ENCODE peak calls at places on chromosomes 1 and 21, in seven cellular contexts. F is mammary epithelial cell, R is uterus, V is neural progenitor cell, B is fibroblast of lung, P is mucosa of descending colon, M is HFF-Myc. I is an unnamed sample.

GRCh38 chr1:9843576-9843945 is 19.8 kb upstream of the CLSTN1 start:
- DNase-seq in F (peak; percentile 68), R (no peak), V (no peak), B (no peak), P (peak; percentile 55), M (no peak), I (peak; percentile 74)

GRCh38 chr1:19356266-19356665 is 44.1 kb downstream of the SLC66A1 start:
- DNase-seq in F (no peak), R (no peak), V (no peak), B (no peak), P (no peak), M (no peak), I (no peak)

GRCh38 chr1:58909914-58910681 is 126.3 kb upstream of the JUN start:
- DNase-seq in F (no peak), R (no peak), V (no peak), B (no peak), P (no peak), M (no peak), I (no peak)

GRCh38 chr1:230679854-230680253 is 34.1 kb downstream of the AGT start:
- DNase-seq in F (no peak), R (no peak), V (no peak), B (peak; percentile 31), P (no peak), M (no peak), I (no peak)

GRCh38 chr1:2934642-2935081 is 86.6 kb upstream of the ACTRT2 start:
- DNase-seq in F (no peak), R (no peak), V (no peak), B (no peak), P (no peak), M (no peak), I (no peak)

GRCh38 chr1:33815061-33815460 is 48.8 kb upstream of the HMGB4 start:
- DNase-seq in F (no peak), R (no peak), V (no peak), B (peak; percentile 13), P (no peak), M (no peak), I (no peak)

GRCh38 chr1:177847843-177848242 is 122.0 kb downstream of the SEC16B start:
- DNase-seq in F (peak; percentile 92), R (no peak), V (no peak), B (peak; percentile 62), P (no peak), M (no peak), I (peak; percentile 91)

GRCh38 chr1:116738673-116739370 is 15.4 kb upstream of the CD2 start:
- DNase-seq in F (peak; percentile 70), R (no peak), V (no peak), B (no peak), P (no peak), M (no peak), I (peak; percentile 78)

GRCh38 chr1:221715321-221716169 is 26.3 kb downstream of the DUSP10 start:
- DNase-seq in F (no peak), R (no peak), V (peak; percentile 32), B (peak; percentile 64), P (peak; percentile 41), M (no peak), I (peak; percentile 63)

GRCh38 chr21:32562426-32562825 is 22.9 kb downstream of the TCP10L start:
- DNase-seq in F (no peak), R (peak; percentile 81), V (peak; percentile 62), B (peak; percentile 91), P (peak; percentile 54), M (peak; percentile 78), I (peak; percentile 67)
- TF ChIP-seq CTCF in F (no peak), R (peak; percentile 70), V (peak; percentile 60), B (peak; percentile 63), P (no peak), M (peak; percentile 68), I (peak; percentile 79)

GRCh38 chr1:159014003-159014571 is 4.4 kb downstream of the IFI16 start:
- DNase-seq in F (no peak), R (no peak), V (no peak), B (no peak), P (no peak), M (no peak), I (no peak)
- H3K4me3 ChIP-seq in F (no peak overlapping the region), R (no peak overlapping the region), V (no peak overlapping the region), B (no peak overlapping the region), P (no peak overlapping the region), M (no peak overlapping the region), I (no peak overlapping the region)

GRCh38 chr1:43651922-43652321 is 2.0 kb downstream of the KDM4A start:
- DNase-seq in F (no peak), R (no peak), V (no peak), B (no peak), P (peak; percentile 29), M (no peak), I (no peak)

GRCh38 chr1:43653893-43654292 is 3.9 kb downstream of the KDM4A start:
- DNase-seq in F (no peak), R (no peak), V (no peak), B (no peak), P (no peak), M (no peak), I (no peak)

GRCh38 chr1:43651188-43651587 is 1.2 kb downstream of the KDM4A start:
- DNase-seq in F (peak; percentile 31), R (no peak), V (peak; percentile 16), B (no peak), P (peak; percentile 12), M (no peak), I (peak; percentile 31)

GRCh38 chr1:43655953-43656352 is 6.0 kb downstream of the KDM4A start:
- DNase-seq in F (no peak), R (no peak), V (no peak), B (no peak), P (no peak), M (no peak), I (no peak)

DNA sequence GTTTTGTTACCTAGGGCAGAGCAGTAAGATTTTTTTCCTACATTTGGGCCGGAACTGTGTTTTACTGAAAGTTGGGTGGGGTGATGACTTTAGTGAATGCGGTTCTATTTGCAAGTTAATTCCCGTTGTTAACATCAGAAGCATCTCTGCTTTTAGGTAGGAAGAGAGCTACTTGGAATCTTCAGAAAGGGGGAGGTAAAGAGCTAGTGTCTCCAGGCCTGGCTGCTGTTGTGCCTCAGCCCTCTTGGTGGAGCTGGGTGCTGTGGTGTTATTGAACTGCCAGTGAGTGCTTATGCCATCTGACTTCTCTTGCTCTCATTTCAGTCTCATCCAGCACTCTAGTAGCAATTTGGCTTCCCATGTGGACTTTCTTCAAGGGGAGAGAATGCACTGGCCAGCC is 3.4 kb downstream of the KDM4A start:
- DNase-seq in F (peak; percentile 60), R (no peak), V (peak; percentile 63), B (peak; percentile 23), P (no peak), M (peak; percentile 14), I (peak; percentile 62)
- TF ChIP-seq CTCF in F (peak; percentile 52), R (no peak), V (peak; percentile 37), B (peak; percentile 34), P (no peak), M (peak; percentile 37), I (peak; percentile 57)

GRCh38 chr1:229229137-229229720 is 41.7 kb upstream of the RAB4A start:
- DNase-seq in F (peak; percentile 86), R (no peak), V (peak; percentile 36), B (no peak), P (no peak), M (no peak), I (peak; percentile 93)
- H3K4me3 ChIP-seq in F (peak overlapping the region; percentile 3), R (no peak overlapping the region), V (no peak overlapping the region), B (no peak overlapping the region), P (no peak overlapping the region), M (no peak overlapping the region), I (peak overlapping the region; percentile 5)

GRCh38 chr1:202661136-202661845 is 49.0 kb downstream of the SYT2 start:
- DNase-seq in F (no peak), R (no peak), V (no peak), B (no peak), P (no peak), M (no peak), I (peak; percentile 20)
- TF ChIP-seq CTCF in F (peak; percentile 33), R (no peak), V (peak; percentile 32), B (no peak), P (no peak), M (peak; percentile 17), I (peak; percentile 57)

GRCh38 chr1:21324368-21325137 is 34.3 kb upstream of the ECE1 start:
- DNase-seq in F (peak; percentile 96), R (peak; percentile 87), V (no peak), B (peak; percentile 90), P (peak; percentile 74), M (peak; percentile 80), I (peak; percentile 88)
- H3K4me3 ChIP-seq in F (no peak overlapping the region), R (no peak overlapping the region), V (no peak overlapping the region), B (no peak overlapping the region), P (no peak overlapping the region), M (peak overlapping the region; percentile 13), I (no peak overlapping the region)

DNA sequence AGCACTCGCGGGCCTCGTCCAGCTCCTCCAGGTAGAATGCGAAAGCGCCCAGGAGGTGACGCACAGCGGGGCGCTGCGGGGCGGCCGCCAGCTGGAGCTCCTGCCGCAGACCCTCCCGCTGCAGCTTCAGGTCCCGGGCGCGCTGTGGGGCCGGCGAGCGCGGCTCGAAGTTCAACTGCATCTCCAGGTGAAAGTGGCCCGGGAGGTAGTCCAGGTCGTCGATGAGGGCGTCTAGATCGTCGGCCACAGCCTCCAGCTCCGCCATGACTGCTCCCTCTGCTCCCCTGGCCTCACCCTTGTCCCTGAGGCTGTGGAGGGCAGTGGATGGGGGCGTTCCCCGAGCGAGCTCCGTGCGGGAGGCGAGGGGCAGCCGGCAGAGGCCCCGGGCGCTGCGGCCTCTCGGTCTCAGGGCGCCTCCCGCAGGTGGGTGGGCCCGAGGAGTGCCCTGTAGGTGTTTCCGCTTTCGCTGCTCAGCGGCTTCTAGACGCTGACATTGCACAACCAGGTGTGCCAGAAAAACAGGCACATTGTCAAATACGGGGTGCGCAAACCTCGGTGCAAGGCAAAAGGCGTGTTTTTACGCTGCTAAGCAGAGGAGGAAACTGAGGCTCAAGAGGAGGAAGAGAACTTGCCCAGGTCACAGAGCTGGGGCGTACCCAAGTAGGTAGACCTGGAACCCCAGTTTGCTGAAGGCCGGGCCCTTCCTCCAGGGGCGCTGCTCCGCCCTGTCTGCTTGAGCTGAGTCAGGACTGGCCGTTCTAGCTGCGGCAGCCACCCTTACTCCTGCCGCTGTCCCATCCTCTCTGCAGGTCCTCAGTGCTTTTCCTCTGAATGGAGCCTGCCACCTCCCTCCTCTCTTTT is at the start of gene TTC22:
- DNase-seq in F (peak; percentile 72), R (no peak), V (peak; percentile 39), B (no peak), P (peak; percentile 87), M (no peak), I (peak; percentile 80)
- TF ChIP-seq CTCF in F (peak; percentile 59), R (peak; percentile 37), V (peak; percentile 19), B (peak; percentile 25), P (peak; percentile 73), M (peak; percentile 23), I (peak; percentile 77)